ENCODE peak calls at places on chromosomes 7 and 10, in seven cellular contexts. One of them, this sample, is unnamed.

GRCh38 chr10:69435966-69436520 is 15.2 kb upstream of the TSPAN15 start:
- DNase-seq in GM23338: no peak
- DNase-seq in Ammon's horn: no peak
- DNase-seq in HFFc6: no peak
- DNase-seq in HCT116: no peak
- DNase-seq in midbrain: no peak
- DNase-seq in KBM-7: no peak
- DNase-seq in this sample: no peak

GRCh38 chr10:45000764-45001381 is at the start of gene ZNF22:
- DNase-seq in Ammon's horn: peak; percentile 68
- DNase-seq in KBM-7: peak; percentile 69
- DNase-seq in HCT116: no peak
- DNase-seq in midbrain: peak; percentile 74
- DNase-seq in HFFc6: peak; percentile 26
- DNase-seq in GM23338: peak; percentile 77
- DNase-seq in this sample: peak; percentile 68

GRCh38 chr7:87599336-87599735 is 1.3 kb downstream of the ABCB1 start:
- DNase-seq in midbrain: no peak
- DNase-seq in Ammon's horn: peak; percentile 5
- DNase-seq in KBM-7: peak; percentile 85
- DNase-seq in HCT116: no peak
- DNase-seq in GM23338: no peak
- DNase-seq in HFFc6: no peak
- DNase-seq in this sample: no peak

GRCh38 chr7:77331938-77332695 is 84.0 kb downstream of the GSAP start:
- DNase-seq in HFFc6: peak; percentile 81
- DNase-seq in GM23338: peak; percentile 82
- DNase-seq in KBM-7: peak; percentile 93
- DNase-seq in HCT116: peak; percentile 87
- DNase-seq in Ammon's horn: peak; percentile 92
- DNase-seq in midbrain: peak; percentile 86
- DNase-seq in this sample: peak; percentile 89

GRCh38 chr7:68700414-68700813 is 897.9 kb upstream of the AUTS2 start:
- DNase-seq in HCT116: no peak
- DNase-seq in KBM-7: no peak
- DNase-seq in GM23338: no peak
- DNase-seq in midbrain: no peak
- DNase-seq in HFFc6: peak; percentile 0
- DNase-seq in Ammon's horn: no peak
- DNase-seq in this sample: no peak

GRCh38 chr10:133087679-133088523 is at the start of gene ADGRA1:
- DNase-seq in KBM-7: no peak
- DNase-seq in GM23338: peak; percentile 74
- DNase-seq in Ammon's horn: peak; percentile 62
- DNase-seq in HFFc6: no peak
- DNase-seq in midbrain: peak; percentile 29
- DNase-seq in HCT116: no peak
- DNase-seq in this sample: no peak

GRCh38 chr7:150787321-150788281 is 12.6 kb downstream of the TMEM176B start:
- DNase-seq in Ammon's horn: peak; percentile 57
- DNase-seq in HCT116: no peak
- DNase-seq in HFFc6: no peak
- DNase-seq in KBM-7: peak; percentile 93
- DNase-seq in GM23338: peak; percentile 33
- DNase-seq in midbrain: peak; percentile 45
- DNase-seq in this sample: no peak

GRCh38 chr7:102469972-102470825 is 5.4 kb downstream of the LRWD1 start:
- DNase-seq in GM23338: no peak
- DNase-seq in KBM-7: no peak
- DNase-seq in midbrain: no peak
- DNase-seq in HCT116: no peak
- DNase-seq in HFFc6: no peak
- DNase-seq in Ammon's horn: no peak
- DNase-seq in this sample: no peak

GRCh38 chr10:3882855-3883254 is 97.8 kb upstream of the KLF6 start:
- DNase-seq in HCT116: no peak
- DNase-seq in GM23338: no peak
- DNase-seq in Ammon's horn: no peak
- DNase-seq in HFFc6: no peak
- DNase-seq in KBM-7: no peak
- DNase-seq in midbrain: no peak
- DNase-seq in this sample: no peak

GRCh38 chr10:129675027-129675769 is 208.2 kb downstream of the MGMT start:
- DNase-seq in midbrain: no peak
- DNase-seq in Ammon's horn: no peak
- DNase-seq in GM23338: no peak
- DNase-seq in HFFc6: no peak
- DNase-seq in KBM-7: no peak
- DNase-seq in HCT116: no peak
- DNase-seq in this sample: no peak

GRCh38 chr7:77933394-77933793 is 134.8 kb downstream of the PHTF2 start:
- DNase-seq in midbrain: no peak
- DNase-seq in HFFc6: peak; percentile 64
- DNase-seq in HCT116: peak; percentile 22
- DNase-seq in Ammon's horn: no peak
- DNase-seq in KBM-7: no peak
- DNase-seq in GM23338: no peak
- DNase-seq in this sample: peak; percentile 35

GRCh38 chr10:96863922-96864543 is 31.9 kb downstream of the LCOR start:
- DNase-seq in Ammon's horn: no peak
- DNase-seq in GM23338: no peak
- DNase-seq in HFFc6: peak; percentile 41
- DNase-seq in HCT116: peak; percentile 65
- DNase-seq in KBM-7: no peak
- DNase-seq in midbrain: no peak
- DNase-seq in this sample: peak; percentile 54

GRCh38 chr7:142516038-142516501 is 233.2 kb upstream of the PRSS1 start:
- DNase-seq in HCT116: peak; percentile 61
- DNase-seq in GM23338: peak; percentile 83
- DNase-seq in Ammon's horn: peak; percentile 85
- DNase-seq in midbrain: peak; percentile 77
- DNase-seq in KBM-7: peak; percentile 50
- DNase-seq in HFFc6: peak; percentile 56
- DNase-seq in this sample: peak; percentile 71

GRCh38 chr7:152081088-152081487 is 55.6 kb downstream of the GALNT11 start:
- DNase-seq in KBM-7: no peak
- DNase-seq in GM23338: no peak
- DNase-seq in midbrain: no peak
- DNase-seq in Ammon's horn: no peak
- DNase-seq in HCT116: no peak
- DNase-seq in HFFc6: no peak
- DNase-seq in this sample: no peak

GRCh38 chr10:103041391-103041790 is 123.3 kb downstream of the CNNM2 start:
- DNase-seq in KBM-7: no peak
- DNase-seq in HCT116: no peak
- DNase-seq in GM23338: no peak
- DNase-seq in Ammon's horn: no peak
- DNase-seq in HFFc6: no peak
- DNase-seq in midbrain: no peak
- DNase-seq in this sample: no peak

GRCh38 chr7:47040795-47041194 is 541.1 kb downstream of the TNS3 start:
- DNase-seq in HFFc6: no peak
- DNase-seq in KBM-7: no peak
- DNase-seq in midbrain: no peak
- DNase-seq in Ammon's horn: no peak
- DNase-seq in HCT116: no peak
- DNase-seq in GM23338: no peak
- DNase-seq in this sample: no peak

GRCh38 chr7:50379082-50379481 is 71.1 kb downstream of the FIGNL1 start:
- DNase-seq in KBM-7: no peak
- DNase-seq in Ammon's horn: no peak
- DNase-seq in HFFc6: no peak
- DNase-seq in HCT116: no peak
- DNase-seq in GM23338: peak; percentile 82
- DNase-seq in midbrain: no peak
- DNase-seq in this sample: no peak

GRCh38 chr10:63337455-63338251 is 128.1 kb downstream of the JMJD1C start:
- DNase-seq in Ammon's horn: no peak
- DNase-seq in midbrain: no peak
- DNase-seq in GM23338: no peak
- DNase-seq in HFFc6: no peak
- DNase-seq in KBM-7: no peak
- DNase-seq in HCT116: no peak
- DNase-seq in this sample: no peak

GRCh38 chr7:135411098-135411497 is 98.8 kb downstream of the CNOT4 start:
- DNase-seq in midbrain: no peak
- DNase-seq in Ammon's horn: no peak
- DNase-seq in HCT116: no peak
- DNase-seq in KBM-7: no peak
- DNase-seq in GM23338: no peak
- DNase-seq in HFFc6: no peak
- DNase-seq in this sample: no peak

GRCh38 chr10:10796774-10797415 is 220.8 kb upstream of the CELF2 start:
- DNase-seq in midbrain: no peak
- DNase-seq in Ammon's horn: no peak
- DNase-seq in GM23338: peak; percentile 66
- DNase-seq in HFFc6: no peak
- DNase-seq in KBM-7: no peak
- DNase-seq in HCT116: no peak
- DNase-seq in this sample: no peak

GRCh38 chr7:141701489-141702046 is 398 bp downstream of the DENND11 start:
- DNase-seq in HFFc6: no peak
- DNase-seq in KBM-7: peak; percentile 48
- DNase-seq in GM23338: peak; percentile 78
- DNase-seq in HCT116: no peak
- DNase-seq in midbrain: peak; percentile 28
- DNase-seq in Ammon's horn: peak; percentile 53
- DNase-seq in this sample: peak; percentile 27

GRCh38 chr7:125136755-125137547 is 207.3 kb upstream of the POT1 start:
- DNase-seq in HFFc6: no peak
- DNase-seq in midbrain: no peak
- DNase-seq in Ammon's horn: no peak
- DNase-seq in GM23338: no peak
- DNase-seq in KBM-7: no peak
- DNase-seq in HCT116: peak; percentile 12
- DNase-seq in this sample: no peak

GRCh38 chr7:157087646-157088045 is 51.1 kb upstream of the UBE3C start:
- DNase-seq in HCT116: no peak
- DNase-seq in midbrain: no peak
- DNase-seq in KBM-7: no peak
- DNase-seq in Ammon's horn: no peak
- DNase-seq in HFFc6: no peak
- DNase-seq in GM23338: no peak
- DNase-seq in this sample: no peak

GRCh38 chr10:101230185-101230917 is 1.1 kb upstream of the LBX1 start:
- DNase-seq in GM23338: peak; percentile 50
- DNase-seq in HFFc6: no peak
- DNase-seq in Ammon's horn: no peak
- DNase-seq in midbrain: no peak
- DNase-seq in HCT116: no peak
- DNase-seq in KBM-7: no peak
- DNase-seq in this sample: peak; percentile 35

GRCh38 chr10:6219494-6219836 is 16.7 kb downstream of the PFKFB3 start:
- DNase-seq in midbrain: no peak
- DNase-seq in KBM-7: no peak
- DNase-seq in Ammon's horn: no peak
- DNase-seq in HFFc6: no peak
- DNase-seq in GM23338: no peak
- DNase-seq in HCT116: no peak
- DNase-seq in this sample: no peak

GRCh38 chr10:130438861-130439260 is 302.7 kb downstream of the GLRX3 start:
- DNase-seq in GM23338: no peak
- DNase-seq in midbrain: no peak
- DNase-seq in HCT116: no peak
- DNase-seq in KBM-7: no peak
- DNase-seq in HFFc6: no peak
- DNase-seq in Ammon's horn: no peak
- DNase-seq in this sample: no peak

GRCh38 chr7:151452141-151452571 is 12.2 kb upstream of the CRYGN start:
- DNase-seq in midbrain: no peak
- DNase-seq in GM23338: no peak
- DNase-seq in HFFc6: no peak
- DNase-seq in Ammon's horn: no peak
- DNase-seq in KBM-7: no peak
- DNase-seq in HCT116: no peak
- DNase-seq in this sample: no peak

GRCh38 chr7:25803117-25803887 is 348.7 kb upstream of the NFE2L3 start:
- DNase-seq in Ammon's horn: no peak
- DNase-seq in HFFc6: no peak
- DNase-seq in KBM-7: no peak
- DNase-seq in midbrain: no peak
- DNase-seq in HCT116: no peak
- DNase-seq in GM23338: no peak
- DNase-seq in this sample: no peak

GRCh38 chr7:132393789-132394261 is 182.4 kb downstream of the PLXNA4 start:
- DNase-seq in midbrain: peak; percentile 30
- DNase-seq in KBM-7: no peak
- DNase-seq in GM23338: no peak
- DNase-seq in HFFc6: no peak
- DNase-seq in Ammon's horn: peak; percentile 18
- DNase-seq in HCT116: no peak
- DNase-seq in this sample: peak; percentile 67

GRCh38 chr7:117375380-117375779 is 51.9 kb downstream of the ASZ1 start:
- DNase-seq in HCT116: no peak
- DNase-seq in GM23338: no peak
- DNase-seq in HFFc6: no peak
- DNase-seq in Ammon's horn: no peak
- DNase-seq in KBM-7: no peak
- DNase-seq in midbrain: no peak
- DNase-seq in this sample: no peak

GRCh38 chr7:65463184-65463583 is 89.5 kb downstream of the ZNF92 start:
- DNase-seq in midbrain: no peak
- DNase-seq in Ammon's horn: no peak
- DNase-seq in GM23338: no peak
- DNase-seq in KBM-7: no peak
- DNase-seq in HFFc6: no peak
- DNase-seq in HCT116: no peak
- DNase-seq in this sample: no peak

GRCh38 chr10:124975977-124976514 is 34.1 kb downstream of the ZRANB1 start:
- DNase-seq in HFFc6: no peak
- DNase-seq in KBM-7: no peak
- DNase-seq in midbrain: no peak
- DNase-seq in HCT116: no peak
- DNase-seq in GM23338: no peak
- DNase-seq in Ammon's horn: peak; percentile 61
- DNase-seq in this sample: no peak